ENCODE peak calls at places on chromosomes 13 and 19, in six cellular contexts. N is Caco-2, T is psoas muscle, R is IMR-90, O is HFF-Myc, A is heart right ventricle. H is an unnamed sample.

GRCh38 chr19:37361994-37362393 is 8.9 kb upstream of the ZNF527 start:
- DNase-seq in N (no peak), T (no peak), R (peak; percentile 67), O (no peak), A (no peak), H (no peak)

GRCh38 chr13:40468227-40468838 is 198.1 kb downstream of the FOXO1 start:
- DNase-seq in N (no peak), T (no peak), R (no peak), O (no peak), A (no peak), H (no peak)

GRCh38 chr13:19184176-19184575 is 2.6 kb upstream of the TUBA3C start:
- DNase-seq in N (no peak), T (no peak), R (no peak), O (no peak), A (no peak), H (no peak)

GRCh38 chr19:16435238-16435911 is 36.4 kb downstream of the EPS15L1 start:
- DNase-seq in N (no peak), T (peak; percentile 80), R (peak; percentile 98), O (peak; percentile 65), A (peak; percentile 55), H (peak; percentile 98)

GRCh38 chr13:75357576-75358295 is 124.2 kb downstream of the TBC1D4 start:
- DNase-seq in N (peak; percentile 62), T (no peak), R (peak; percentile 68), O (peak; percentile 72), A (no peak), H (no peak)

GRCh38 chr19:31783592-31783991 is 434.4 kb upstream of the TSHZ3 start:
- DNase-seq in N (no peak), T (no peak), R (no peak), O (no peak), A (no peak), H (no peak)

GRCh38 chr19:5897189-5897969 is 6.2 kb downstream of the NDUFA11 start:
- DNase-seq in N (no peak), T (no peak), R (no peak), O (no peak), A (no peak), H (no peak)

GRCh38 chr13:103515410-103515809 is 449.2 kb upstream of the SLC10A2 start:
- DNase-seq in N (no peak), T (no peak), R (no peak), O (no peak), A (no peak), H (no peak)

GRCh38 chr13:64305246-64305645 is 2889.6 kb upstream of the PCDH20 start:
- DNase-seq in N (no peak), T (no peak), R (peak; percentile 58), O (no peak), A (no peak), H (no peak)

GRCh38 chr13:102530751-102531150 is 66.0 kb upstream of the TPP2 start:
- DNase-seq in N (no peak), T (no peak), R (no peak), O (no peak), A (no peak), H (no peak)

GRCh38 chr13:110676511-110677204 is 29.3 kb downstream of the CARS2 start:
- DNase-seq in N (no peak), T (no peak), R (no peak), O (no peak), A (no peak), H (no peak)

GRCh38 chr13:110420626-110421025 is 113.5 kb downstream of the COL4A2 start:
- DNase-seq in N (no peak), T (no peak), R (no peak), O (no peak), A (peak; percentile 6), H (no peak)

GRCh38 chr19:51695088-51695487 is 2.0 kb downstream of the SPACA6 start:
- DNase-seq in N (no peak), T (no peak), R (no peak), O (no peak), A (no peak), H (no peak)

GRCh38 chr13:27562457-27562856 is 57.9 kb downstream of the LNX2 start:
- DNase-seq in N (no peak), T (no peak), R (no peak), O (no peak), A (peak; percentile 38), H (no peak)

GRCh38 chr19:17775991-17776803 is 18.7 kb upstream of the B3GNT3 start:
- DNase-seq in N (no peak), T (no peak), R (peak; percentile 6), O (no peak), A (no peak), H (no peak)

GRCh38 chr19:4390017-4390861 is 10.1 kb downstream of the SH3GL1 start:
- DNase-seq in N (no peak), T (peak; percentile 66), R (peak; percentile 56), O (no peak), A (peak; percentile 60), H (no peak)

GRCh38 chr13:113422790-113423189 is 30.5 kb downstream of the ADPRHL1 start:
- DNase-seq in N (no peak), T (no peak), R (no peak), O (no peak), A (no peak), H (no peak)

GRCh38 chr13:69948016-69948415 is 159.6 kb upstream of the ATXN8OS start:
- DNase-seq in N (no peak), T (no peak), R (no peak), O (no peak), A (no peak), H (no peak)

GRCh38 chr19:4794971-4795370 is 3.4 kb downstream of the FEM1A start:
- DNase-seq in N (no peak), T (peak; percentile 85), R (no peak), O (no peak), A (no peak), H (no peak)

GRCh38 chr19:38190061-38190460 is 34.0 kb downstream of the DPF1 start:
- DNase-seq in N (no peak), T (no peak), R (no peak), O (no peak), A (no peak), H (no peak)

GRCh38 chr13:79806821-79807220 is 325.9 kb downstream of the NDFIP2 start:
- DNase-seq in N (no peak), T (no peak), R (no peak), O (no peak), A (no peak), H (no peak)

GRCh38 chr13:26629260-26629659 is 71.8 kb downstream of the WASF3 start:
- DNase-seq in N (no peak), T (peak; percentile 49), R (no peak), O (no peak), A (no peak), H (no peak)

GRCh38 chr13:80341771-80342271 is 895 bp upstream of the SPRY2 start:
- DNase-seq in N (peak; percentile 82), T (peak; percentile 68), R (peak; percentile 43), O (no peak), A (peak; percentile 64), H (no peak)

GRCh38 chr13:27857271-27857670 is 62.5 kb upstream of the PDX1 start:
- DNase-seq in N (no peak), T (no peak), R (no peak), O (no peak), A (no peak), H (no peak)

GRCh38 chr19:39411006-39411831 is 1.2 kb upstream of the PLEKHG2 start:
- DNase-seq in N (peak; percentile 83), T (peak; percentile 77), R (peak; percentile 68), O (no peak), A (no peak), H (no peak)
- H3K4me3 ChIP-seq in N (peak overlapping the region; percentile 66), T (peak overlapping the region; percentile 97), R (no peak overlapping the region), O (no peak overlapping the region), A (peak overlapping the region; percentile 94), H (no peak overlapping the region)

GRCh38 chr19:19171821-19172532 is 1.9 kb upstream of the MEF2B start:
- DNase-seq in N (no peak), T (peak; percentile 83), R (peak; percentile 78), O (no peak), A (no peak), H (no peak)

GRCh38 chr19:19167612-19168011 is 2.5 kb downstream of the MEF2B start:
- DNase-seq in N (no peak), T (no peak), R (no peak), O (no peak), A (no peak), H (no peak)

GRCh38 chr19:19169236-19170052 is 619 bp downstream of the MEF2B start:
- DNase-seq in N (no peak), T (no peak), R (no peak), O (no peak), A (no peak), H (no peak)

GRCh38 chr19:19171110-19171672 is 1.1 kb upstream of the MEF2B start:
- DNase-seq in N (no peak), T (no peak), R (no peak), O (no peak), A (no peak), H (no peak)

DNA sequence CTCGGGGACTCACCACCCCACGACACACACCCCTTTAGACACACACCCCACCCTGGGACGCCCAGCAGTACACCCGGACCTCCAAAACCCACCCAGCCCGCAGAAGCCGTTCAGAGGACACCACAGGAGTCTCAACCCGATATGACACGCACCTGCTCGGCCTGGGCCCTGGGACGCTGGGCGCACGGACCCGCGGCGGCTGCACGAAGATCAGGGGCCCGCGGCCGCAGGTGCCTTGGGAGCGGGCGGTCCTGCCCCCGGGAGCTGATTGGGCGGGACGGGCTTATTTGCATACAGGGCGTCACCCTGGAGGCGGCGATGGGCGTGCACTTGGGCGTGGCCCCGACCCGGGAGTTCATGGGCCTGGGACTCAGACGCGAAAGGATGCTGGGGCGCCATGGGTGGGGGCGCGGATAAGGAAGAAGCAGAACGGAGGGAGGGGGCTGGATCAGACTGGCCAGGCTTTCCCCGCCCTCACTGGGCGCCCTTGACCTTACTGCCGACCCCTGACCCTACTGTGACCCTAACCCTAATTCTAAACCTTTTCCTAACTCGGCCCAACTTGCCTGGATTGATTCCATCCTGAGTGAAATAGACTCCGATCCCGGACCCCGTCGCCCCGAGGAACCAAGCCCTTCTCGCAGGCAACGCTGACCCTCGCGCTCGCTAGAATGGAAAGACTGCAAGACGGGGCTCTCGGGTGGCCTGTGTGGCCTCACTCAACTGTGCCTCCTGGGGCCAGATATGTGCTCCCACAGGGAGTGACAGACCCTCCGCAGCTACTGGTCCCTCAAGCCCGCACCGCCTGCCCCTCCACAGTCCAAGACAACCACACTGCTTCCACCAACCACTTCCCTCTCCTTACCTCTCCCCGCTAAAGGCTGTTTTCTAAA is at the start of gene MEF2B:
- DNase-seq in N (peak; percentile 88), T (peak; percentile 89), R (peak; percentile 30), O (no peak), A (peak; percentile 80), H (no peak)
- H3K4me3 ChIP-seq in N (peak within 1 kb of the TSS; percentile 27), T (peak within 1 kb of the TSS; percentile 60), R (no peak within 1 kb of the TSS), O (no peak within 1 kb of the TSS), A (peak within 1 kb of the TSS; percentile 30), H (no peak within 1 kb of the TSS)

DNA sequence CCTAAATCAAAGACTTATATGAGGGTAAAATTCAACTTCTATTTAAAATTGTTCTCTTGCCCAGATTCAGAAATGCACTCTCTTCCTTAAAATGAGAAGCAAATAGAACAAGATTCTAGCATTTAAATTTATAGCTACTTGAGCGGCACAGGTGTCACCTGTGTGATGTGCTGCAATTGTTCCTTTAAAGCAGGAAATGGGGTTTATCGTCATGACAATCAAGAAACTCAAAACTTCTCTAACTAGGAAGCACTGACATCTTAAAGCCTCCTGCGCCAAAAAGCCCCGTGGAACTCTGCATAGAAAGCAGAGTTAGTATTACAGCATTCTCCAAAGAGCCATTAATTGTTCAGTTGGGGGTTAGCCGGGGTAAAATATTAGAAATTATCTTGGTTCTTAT is 2.6 kb upstream of the OXGR1 start:
- DNase-seq in N (no peak), T (no peak), R (no peak), O (no peak), A (no peak), H (no peak)
- H3K4me3 ChIP-seq in N (no peak overlapping the region), T (no peak overlapping the region), R (no peak overlapping the region), O (no peak overlapping the region), A (no peak overlapping the region), H (no peak overlapping the region)

GRCh38 chr19:927044-927706 is 1.3 kb downstream of the ARID3A start:
- DNase-seq in N (peak; percentile 83), T (peak; percentile 86), R (no peak), O (no peak), A (no peak), H (no peak)
- H3K4me3 ChIP-seq in N (peak overlapping the region; percentile 98), T (peak overlapping the region; percentile 94), R (peak overlapping the region; percentile 96), O (peak overlapping the region; percentile 84), A (peak overlapping the region; percentile 94), H (peak overlapping the region; percentile 82)